ENCODE peak calls at places on chromosomes 7 and 10, in five cellular contexts. C is sigmoid colon, G is HCT116, Q is transverse colon, D is H1. X is an unnamed sample.

GRCh38 chr10:100982916-100983830 is 4.1 kb downstream of the MRPL43 start:
- DNase-seq in C (peak), D (no peak), G (no peak), Q (peak), X (no peak)

GRCh38 chr10:34739915-34740314 is 75.2 kb downstream of the PARD3 start:
- DNase-seq in C (peak), G (no peak), D (peak), Q (peak), X (no peak)

GRCh38 chr10:113616244-113617074 is 47.4 kb downstream of the NRAP start:
- DNase-seq in Q (no peak), D (no peak), C (no peak), G (peak), X (no peak)

GRCh38 chr7:36006656-36007229 is 146.3 kb upstream of the EEPD1 start:
- DNase-seq in C (no peak), D (no peak), G (no peak), Q (no peak), X (no peak)

GRCh38 chr7:159068893-159069448 is 75.7 kb downstream of the VIPR2 start:
- DNase-seq in G (no peak), C (no peak), D (no peak), Q (no peak), X (no peak)

GRCh38 chr10:132453470-132453861 is 56.5 kb downstream of the PWWP2B start:
- DNase-seq in Q (no peak), C (no peak), D (no peak), G (no peak), X (no peak)

GRCh38 chr10:43707755-43708154 is 59.1 kb upstream of the ZNF32 start:
- DNase-seq in Q (no peak), C (no peak), D (no peak), G (no peak), X (no peak)

GRCh38 chr7:1892011-1892965 is 222.2 kb downstream of the ELFN1 start:
- DNase-seq in C (no peak), G (no peak), Q (no peak), D (no peak), X (no peak)

GRCh38 chr10:88207121-88207546 is 343.7 kb downstream of the PTEN start:
- DNase-seq in Q (no peak), G (no peak), D (no peak), C (no peak), X (no peak)

GRCh38 chr10:73894245-73894971 is 16.5 kb upstream of the PLAU start:
- DNase-seq in C (no peak), G (no peak), Q (no peak), D (no peak), X (no peak)
- TF ChIP-seq POLR2AphosphoS5 in C (no peak), G (peak), Q (no peak), D (no peak), X (no peak)

DNA sequence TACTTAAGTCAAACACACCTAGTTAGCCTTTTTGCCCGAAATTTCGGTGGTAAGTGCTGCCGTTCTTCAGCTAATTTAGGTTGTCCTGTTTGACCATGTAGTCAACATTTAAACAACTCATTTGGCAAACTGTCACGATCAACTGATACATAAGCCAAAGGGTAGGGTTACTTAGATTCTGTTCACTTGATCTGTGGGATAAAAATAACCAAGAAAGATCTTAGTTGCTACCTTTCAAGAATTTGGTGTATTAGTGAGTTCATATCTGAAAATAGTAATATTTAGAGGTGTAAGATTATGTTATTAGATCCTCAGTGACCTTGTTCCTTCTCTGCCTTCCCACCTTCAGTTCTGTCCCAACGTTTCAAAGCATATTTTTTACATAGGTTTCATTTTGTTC is 2.0 kb downstream of the TNKS2 start:
- DNase-seq in D (no peak), G (no peak), Q (no peak), C (no peak), X (no peak)
- H3K4me3 ChIP-seq in D (peak), G (no peak), Q (peak), C (peak), X (peak)

DNA sequence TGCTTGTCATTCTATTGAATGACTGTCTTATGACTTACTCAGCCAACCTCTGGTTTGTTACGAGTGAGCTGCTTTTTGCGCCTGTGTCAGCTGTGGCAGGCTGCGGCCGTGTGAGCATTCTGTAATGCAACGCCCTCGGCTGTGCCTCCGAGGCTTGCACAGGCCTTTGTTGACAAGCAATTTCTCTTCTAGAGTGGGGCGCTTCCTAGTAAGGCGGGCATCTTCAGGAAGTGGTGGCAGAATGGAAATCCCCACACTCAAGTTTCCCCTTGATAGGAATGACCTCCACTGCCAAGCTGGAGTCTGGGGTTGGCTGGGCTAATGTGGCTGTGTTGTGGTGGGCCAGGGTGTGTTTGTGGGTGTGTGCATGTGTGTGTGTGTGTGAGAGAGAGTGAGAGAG is 20.2 kb upstream of the TMEM178B start:
- DNase-seq in C (no peak), D (no peak), Q (no peak), G (no peak), X (no peak)
- TF ChIP-seq POLR2AphosphoS5 in C (no peak), D (no peak), Q (no peak), G (no peak), X (no peak)

GRCh38 chr7:18179058-18179457 is 151.4 kb upstream of the PRPS1L1 start:
- DNase-seq in Q (no peak), D (no peak), C (no peak), G (no peak), X (peak)

GRCh38 chr7:18175801-18176450 is 148.3 kb upstream of the PRPS1L1 start:
- DNase-seq in C (no peak), Q (no peak), G (no peak), D (no peak), X (no peak)

GRCh38 chr7:18180685-18181084 is 153.0 kb upstream of the PRPS1L1 start:
- DNase-seq in D (no peak), G (no peak), Q (no peak), C (no peak), X (no peak)

GRCh38 chr7:18177129-18177814 is 149.6 kb upstream of the PRPS1L1 start:
- DNase-seq in Q (no peak), C (no peak), G (no peak), D (no peak), X (no peak)

DNA sequence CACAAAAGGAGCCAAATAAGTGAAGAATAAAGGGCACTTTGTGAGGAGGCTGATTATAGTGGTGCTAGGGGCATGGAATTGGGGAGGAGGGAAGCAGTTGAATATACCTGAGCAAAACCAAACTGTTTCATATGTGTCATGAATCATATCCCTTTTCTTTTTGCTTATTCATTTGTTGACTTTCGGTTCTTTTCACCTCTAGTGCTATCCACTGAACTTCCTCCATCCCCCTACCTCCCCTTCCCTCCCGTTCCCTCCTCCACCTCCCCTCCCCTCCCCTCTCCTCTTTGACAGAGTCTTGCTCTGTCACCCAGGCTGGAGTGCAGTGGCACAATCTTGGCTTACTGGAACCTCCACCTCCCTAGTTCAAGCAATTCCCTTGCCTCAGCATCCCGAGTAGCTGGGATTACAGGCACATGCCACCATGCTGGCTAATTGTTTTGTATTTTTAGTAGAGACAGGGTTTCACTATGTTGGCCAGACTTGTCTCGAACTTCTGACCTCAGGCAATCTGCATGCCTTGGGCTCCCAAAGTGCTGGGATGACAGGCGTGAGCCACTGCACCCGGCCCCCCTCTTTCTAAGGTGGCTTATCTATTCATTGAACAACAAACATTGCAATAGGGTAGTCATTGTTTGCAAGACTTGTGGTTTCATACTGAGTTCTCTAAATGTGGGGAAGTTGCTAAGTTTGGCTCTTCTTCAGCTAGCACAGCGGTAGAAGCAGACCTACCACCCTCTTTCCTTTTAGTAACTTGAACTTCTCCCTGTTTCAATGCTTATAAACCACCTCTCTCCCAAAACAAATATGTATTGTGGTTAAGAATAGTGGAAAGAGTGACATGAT is 150.4 kb upstream of the PRPS1L1 start:
- DNase-seq in C (no peak), D (no peak), G (no peak), Q (no peak), X (peak)
- H3K4me3 ChIP-seq in C (no peak), D (no peak), G (no peak), Q (no peak), X (no peak)

DNA sequence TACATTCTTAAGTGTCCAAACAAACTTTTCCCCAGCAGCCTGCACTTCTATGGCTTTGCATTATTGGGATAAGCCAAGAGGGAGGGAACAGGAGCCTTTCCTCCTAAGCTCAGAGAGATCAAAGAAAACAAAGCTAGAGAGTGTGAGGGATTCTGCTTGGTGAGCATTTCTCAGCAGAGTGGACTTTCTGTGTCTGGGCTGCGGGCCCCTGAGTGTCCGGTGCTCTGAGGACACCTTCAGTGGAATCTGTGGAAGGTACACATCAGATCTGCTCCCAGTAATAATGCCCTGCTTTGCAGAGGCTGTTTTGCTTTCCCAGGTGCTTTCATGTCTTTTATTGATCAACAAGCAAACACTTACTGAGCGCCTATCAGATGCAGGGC is 50.2 kb downstream of the KCNMA1 start:
- DNase-seq in C (peak), D (no peak), Q (no peak), G (no peak), X (no peak)
- TF ChIP-seq POLR2AphosphoS5 in C (no peak), D (no peak), Q (no peak), G (no peak), X (no peak)

GRCh38 chr10:70255329-70256299 is 22.4 kb upstream of the PPA1 start:
- DNase-seq in Q (peak), D (no peak), C (no peak), G (peak), X (no peak)
- H3K4me3 ChIP-seq in Q (peak), D (no peak), C (peak), G (no peak), X (no peak)

GRCh38 chr10:129059977-129060376 is 407.1 kb upstream of the MGMT start:
- DNase-seq in D (no peak), G (no peak), C (no peak), Q (no peak), X (no peak)

GRCh38 chr10:129056734-129057689 is 410.0 kb upstream of the MGMT start:
- DNase-seq in G (no peak), D (no peak), Q (peak), C (no peak), X (no peak)

GRCh38 chr10:129058664-129059155 is 408.3 kb upstream of the MGMT start:
- DNase-seq in Q (no peak), G (no peak), D (no peak), C (no peak), X (no peak)

GRCh38 chr10:129055966-129056365 is 411.1 kb upstream of the MGMT start:
- DNase-seq in Q (no peak), G (no peak), D (no peak), C (no peak), X (no peak)

GRCh38 chr10:129057856-129058663 is 409.0 kb upstream of the MGMT start:
- DNase-seq in C (no peak), D (no peak), G (no peak), Q (peak), X (no peak)
- TF ChIP-seq POLR2AphosphoS5 in C (no peak), D (no peak), G (no peak), Q (no peak), X (no peak)